ENCODE peak calls at places on chromosomes 3 and 15, in nine cellular contexts. W, U, E, P, H, Q, L, K and C are unnamed samples. For H3K9me3, the result is how much of the 10 kb centered on the place peaks cover.

GRCh38 chr15:41904487-41905359 is 10.9 kb upstream of the SPTBN5 start:
- DNase-seq in L (peak), P (no peak), E (peak), H (peak), U (peak), Q (peak), W (peak), K (peak), C (peak)

GRCh38 chr3:128273841-128274573 is 120.7 kb downstream of the EEFSEC start:
- DNase-seq in H (no peak), L (no peak), Q (no peak), U (no peak), W (no peak), E (no peak), P (peak), K (no peak), C (no peak)

GRCh38 chr3:72380193-72380592 is 468.1 kb downstream of the SHQ1 start:
- DNase-seq in L (no peak), K (no peak), Q (no peak), E (no peak), U (no peak), P (no peak), W (peak), H (no peak), C (no peak)

GRCh38 chr3:180295811-180296210 is 259.1 kb upstream of the PEX5L start:
- DNase-seq in K (peak), W (no peak), L (no peak), P (no peak), U (peak), Q (no peak), E (no peak), H (no peak), C (no peak)

GRCh38 chr3:185473290-185473815 is 25.5 kb downstream of the TMEM41A start:
- DNase-seq in U (no peak), W (no peak), H (peak), L (no peak), E (peak), P (no peak), K (no peak), Q (no peak), C (no peak)

GRCh38 chr3:45365060-45365459 is 23.3 kb upstream of the LARS2 start:
- DNase-seq in H (no peak), E (peak), K (no peak), P (no peak), U (no peak), W (peak), Q (no peak), L (no peak), C (no peak)

GRCh38 chr3:49554639-49555265 is 475 bp downstream of the BSN start:
- DNase-seq in L (peak), Q (no peak), H (no peak), U (peak), W (no peak), E (peak), K (no peak), P (peak), C (peak)

GRCh38 chr3:36852071-36852470 is 87.7 kb upstream of the DCLK3 start:
- DNase-seq in W (no peak), K (no peak), L (no peak), P (no peak), Q (no peak), E (no peak), H (no peak), U (no peak), C (no peak)

GRCh38 chr3:142226474-142226873 is 1.1 kb upstream of the GK5 start:
- DNase-seq in P (no peak), E (no peak), H (no peak), W (peak), K (no peak), L (no peak), U (no peak), Q (no peak), C (no peak)

GRCh38 chr15:60994842-60995495 is 234.1 kb downstream of the RORA start:
- DNase-seq in K (peak), W (no peak), Q (no peak), H (no peak), P (no peak), L (no peak), E (no peak), U (no peak), C (no peak)

GRCh38 chr3:85697156-85697555 is 738.4 kb downstream of the CADM2 start:
- DNase-seq in Q (no peak), E (no peak), L (no peak), K (no peak), W (no peak), U (no peak), H (no peak), P (no peak), C (no peak)

GRCh38 chr3:160801386-160802118 is 45.5 kb downstream of the PPM1L start:
- DNase-seq in P (peak), L (no peak), E (no peak), U (peak), Q (no peak), H (no peak), W (peak), K (no peak), C (no peak)

GRCh38 chr3:179005213-179005612 is 66.4 kb downstream of the ZMAT3 start:
- DNase-seq in P (no peak), U (no peak), W (no peak), L (no peak), E (no peak), K (no peak), Q (no peak), H (no peak), C (no peak)

GRCh38 chr3:71317749-71318458 is 265.6 kb downstream of the FOXP1 start:
- DNase-seq in U (no peak), K (no peak), W (peak), Q (peak), L (peak), E (no peak), P (no peak), H (no peak), C (no peak)

GRCh38 chr15:74725845-74726773 is 781 bp upstream of the CYP1A1 start:
- DNase-seq in L (no peak), K (peak), W (peak), E (peak), Q (no peak), P (peak), H (no peak), U (peak), C (peak)

GRCh38 chr3:171371354-171371753 is 88.9 kb downstream of the TNIK start:
- DNase-seq in E (no peak), U (no peak), K (no peak), H (no peak), W (no peak), L (no peak), P (no peak), Q (no peak), C (peak)

GRCh38 chr3:150779402-150779858 is 16.5 kb upstream of the SIAH2 start:
- DNase-seq in E (no peak), P (no peak), H (no peak), K (peak), W (no peak), U (no peak), L (no peak), Q (no peak), C (no peak)

GRCh38 chr3:156181509-156181908 is 61.1 kb downstream of the KCNAB1 start:
- DNase-seq in E (no peak), U (no peak), W (peak), Q (no peak), L (no peak), K (no peak), P (no peak), H (no peak), C (no peak)

GRCh38 chr15:86772369-86773059 is 692.8 kb downstream of the AGBL1 start:
- DNase-seq in U (peak), Q (no peak), P (no peak), H (no peak), L (no peak), E (no peak), K (no peak), W (no peak), C (no peak)

GRCh38 chr3:49707113-49707480 is 12.4 kb downstream of the AMIGO3 start:
- DNase-seq in L (no peak), P (no peak), H (no peak), Q (no peak), K (no peak), E (no peak), W (peak), U (no peak), C (no peak)

GRCh38 chr3:9398715-9399708 is 1.6 kb downstream of the SETD5 start:
- DNase-seq in Q (peak), W (peak), K (peak), U (peak), P (no peak), E (peak), H (no peak), L (peak), C (peak)

GRCh38 chr3:127962937-127963336 is 47.9 kb downstream of the KBTBD12 start:
- DNase-seq in K (no peak), Q (no peak), W (no peak), H (no peak), E (no peak), U (no peak), P (no peak), L (peak), C (peak)

GRCh38 chr3:20054549-20054987 is 14.3 kb downstream of the KAT2B start:
- DNase-seq in W (peak), E (peak), H (peak), L (peak), Q (peak), U (peak), P (peak), K (peak), C (peak)

GRCh38 chr3:72661115-72661457 is 187.2 kb downstream of the SHQ1 start:
- DNase-seq in E (no peak), U (peak), W (peak), K (peak), Q (no peak), P (peak), L (no peak), H (peak), C (no peak)

GRCh38 chr3:174907628-174908407 is 48.7 kb downstream of the NAALADL2 start:
- DNase-seq in Q (no peak), E (no peak), K (no peak), L (no peak), U (no peak), H (no peak), P (no peak), W (no peak), C (no peak)

GRCh38 chr3:185253645-185254410 is at the start of gene EHHADH:
- DNase-seq in P (peak), E (peak), U (peak), L (no peak), Q (no peak), W (peak), H (peak), K (peak), C (peak)

GRCh38 chr3:56547486-56547885 is 9.5 kb upstream of the CCDC66 start:
- DNase-seq in L (peak), P (no peak), H (peak), U (peak), K (no peak), Q (peak), E (no peak), W (peak), C (no peak)

GRCh38 chr3:90091557-90091956 is 984.1 kb downstream of the EPHA3 start:
- DNase-seq in P (no peak), K (peak), H (no peak), W (peak), U (peak), Q (peak), E (peak), L (peak), C (peak)

GRCh38 chr15:67900621-67901147 is 60.8 kb upstream of the RNU6-1 start:
- DNase-seq in K (no peak), U (no peak), Q (no peak), P (no peak), E (no peak), L (no peak), H (no peak), W (no peak), C (no peak)

GRCh38 chr3:43335799-43336198 is 49.5 kb downstream of the SNRK start:
- DNase-seq in H (no peak), K (no peak), L (no peak), W (no peak), U (no peak), P (no peak), E (no peak), Q (no peak), C (no peak)
- H3K9me3 ChIP-seq in H (under half), K (under half), L (under half), W (under half), U (under half), P (under half), E (under half), Q (under half), C (under half)

DNA sequence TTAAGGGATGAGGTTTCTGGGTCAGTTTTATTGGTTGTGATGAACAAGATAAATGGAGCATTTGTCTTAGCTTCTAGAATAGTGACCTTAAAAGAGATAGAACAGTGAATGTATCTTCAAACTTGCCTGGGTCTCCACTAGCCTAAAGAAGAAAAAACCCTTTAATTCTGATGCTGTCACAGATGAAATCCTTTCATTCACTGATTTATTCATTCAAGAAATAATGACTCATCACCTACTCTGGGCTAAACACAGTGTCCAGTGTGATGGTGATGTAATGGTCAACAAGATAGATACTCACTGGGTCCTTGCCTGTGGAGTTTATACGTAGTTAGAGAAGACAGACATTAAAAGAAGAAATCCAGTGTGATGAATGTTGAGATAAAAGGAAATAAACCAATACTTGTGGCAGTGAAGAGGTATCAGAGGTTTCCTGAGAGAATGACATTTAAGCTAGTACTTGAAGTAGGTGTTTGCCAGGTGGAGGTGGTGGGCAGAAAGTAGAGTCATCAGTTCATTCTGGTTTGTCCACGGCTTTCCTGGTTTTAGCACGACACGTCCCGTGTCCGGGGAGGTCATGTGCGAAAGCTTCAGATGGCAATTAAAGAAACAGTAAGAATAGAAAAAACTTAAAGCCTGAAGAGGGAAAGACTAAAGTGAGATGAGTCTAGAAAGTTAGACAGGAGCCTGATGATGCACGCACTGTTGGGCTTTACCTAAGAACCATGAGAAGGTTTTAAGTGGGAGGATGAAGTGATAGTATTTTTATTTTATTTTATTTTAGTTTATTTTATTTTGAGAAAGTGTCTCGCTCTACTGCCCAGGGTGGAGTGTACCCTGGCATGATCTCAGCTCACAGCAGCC is 18.5 kb downstream of the PAK2 start:
- DNase-seq in U (peak), P (no peak), W (peak), E (no peak), L (no peak), K (no peak), H (no peak), Q (no peak), C (no peak)
- H3K9me3 ChIP-seq in U (under half), P (under half), W (under half), E (under half), L (under half), K (under half), H (under half), Q (under half), C (under half)

GRCh38 chr15:95701410-95701809 is 629.1 kb upstream of the NR2F2 start:
- DNase-seq in U (no peak), W (no peak), Q (no peak), E (no peak), P (no peak), H (no peak), K (no peak), L (no peak), C (no peak)
- H3K9me3 ChIP-seq in U (under half), W (under half), Q (under half), E (under half), P (under half), H (under half), K (under half), L (under half), C (under half)

GRCh38 chr15:23403550-23403949 is 43.5 kb downstream of the GOLGA6L2 start:
- DNase-seq in U (no peak), H (no peak), Q (no peak), L (no peak), E (no peak), P (peak), K (no peak), W (no peak), C (no peak)

GRCh38 chr15:23397779-23398178 is 43.2 kb downstream of the GOLGA8S start:
- DNase-seq in U (no peak), W (no peak), L (no peak), H (no peak), Q (no peak), P (peak), K (no peak), E (no peak), C (no peak)

GRCh38 chr15:23402140-23402539 is 44.9 kb downstream of the GOLGA6L2 start:
- DNase-seq in U (no peak), E (no peak), Q (no peak), W (no peak), K (no peak), H (no peak), L (no peak), P (no peak), C (no peak)

GRCh38 chr15:23401627-23402026 is 45.4 kb downstream of the GOLGA6L2 start:
- DNase-seq in E (no peak), W (no peak), P (no peak), K (no peak), H (no peak), L (no peak), Q (no peak), U (no peak), C (no peak)

GRCh38 chr15:23402544-23402943 is 44.5 kb downstream of the GOLGA6L2 start:
- DNase-seq in Q (no peak), K (no peak), P (no peak), U (no peak), W (no peak), L (no peak), E (no peak), H (no peak), C (no peak)
- H3K9me3 ChIP-seq in Q (under half), K (under half), P (under half), U (under half), W (under half), L (under half), E (under half), H (under half), C (under half)

GRCh38 chr3:59425371-59425770 is 375.5 kb upstream of the CFAP20DC start:
- DNase-seq in P (no peak), E (no peak), W (peak), H (no peak), K (no peak), Q (no peak), U (peak), L (no peak), C (no peak)

GRCh38 chr3:59424268-59425010 is 374.6 kb upstream of the CFAP20DC start:
- DNase-seq in Q (no peak), U (no peak), L (no peak), H (no peak), P (no peak), W (peak), E (no peak), K (no peak), C (peak)

GRCh38 chr3:59429203-59429602 is 379.4 kb upstream of the CFAP20DC start:
- DNase-seq in E (no peak), U (no peak), Q (no peak), L (no peak), K (no peak), W (peak), P (no peak), H (no peak), C (no peak)

GRCh38 chr3:59425942-59426341 is 376.1 kb upstream of the CFAP20DC start:
- DNase-seq in H (no peak), Q (no peak), W (no peak), U (no peak), K (no peak), L (peak), E (no peak), P (no peak), C (peak)

GRCh38 chr3:59426851-59427565 is 377.2 kb upstream of the CFAP20DC start:
- DNase-seq in U (no peak), L (no peak), W (peak), Q (no peak), H (no peak), K (no peak), P (no peak), E (no peak), C (no peak)
- H3K9me3 ChIP-seq in U (under half), L (under half), W (under half), Q (under half), H (under half), K (under half), P (under half), E (under half), C (under half)